ENCODE peak calls at places on chromosomes 4 and X, in four cellular contexts. One of them, this sample, is unnamed.

GRCh38 chr4:7427326-7428260 is 7.1 kb downstream of the PSAPL1 start:
- DNase-seq in psoas muscle: no peak
- DNase-seq in hepatocyte: no peak
- DNase-seq in K562: no peak
- DNase-seq in this sample: no peak

GRCh38 chrX:1411331-1411730 is 19.4 kb upstream of the SLC25A6 start:
- DNase-seq in K562: no peak
- DNase-seq in hepatocyte: no peak
- DNase-seq in psoas muscle: no peak
- DNase-seq in this sample: no peak

GRCh38 chrX:2867191-2867590 is 38.5 kb downstream of the GYG2 start:
- DNase-seq in hepatocyte: no peak
- DNase-seq in K562: no peak
- DNase-seq in psoas muscle: no peak
- DNase-seq in this sample: no peak

GRCh38 chr4:94352996-94353395 is 10.4 kb upstream of the HPGDS start:
- DNase-seq in hepatocyte: no peak
- DNase-seq in K562: no peak
- DNase-seq in psoas muscle: no peak
- DNase-seq in this sample: no peak

GRCh38 chrX:155434906-155435743 is 23.3 kb downstream of the F8A3 start:
- DNase-seq in K562: peak
- DNase-seq in hepatocyte: no peak
- DNase-seq in psoas muscle: peak
- DNase-seq in this sample: no peak

GRCh38 chrX:52553995-52554642 is 37.3 kb upstream of the XAGE1B start:
- DNase-seq in K562: no peak
- DNase-seq in psoas muscle: no peak
- DNase-seq in hepatocyte: no peak
- DNase-seq in this sample: no peak

GRCh38 chr4:42454755-42455154 is 57.5 kb downstream of the SHISA3 start:
- DNase-seq in hepatocyte: no peak
- DNase-seq in psoas muscle: no peak
- DNase-seq in K562: no peak
- DNase-seq in this sample: no peak

GRCh38 chr4:125393825-125394224 is 79.1 kb downstream of the FAT4 start:
- DNase-seq in hepatocyte: no peak
- DNase-seq in psoas muscle: no peak
- DNase-seq in K562: no peak
- DNase-seq in this sample: no peak

GRCh38 chr4:140344111-140344510 is 29.3 kb upstream of the SCOC start:
- DNase-seq in K562: no peak
- DNase-seq in psoas muscle: no peak
- DNase-seq in hepatocyte: no peak
- DNase-seq in this sample: no peak

GRCh38 chr4:10656420-10656819 is 28.1 kb downstream of the CLNK start:
- DNase-seq in hepatocyte: no peak
- DNase-seq in K562: no peak
- DNase-seq in psoas muscle: no peak
- DNase-seq in this sample: no peak

GRCh38 chr4:79466621-79467020 is 58.6 kb upstream of the GK2 start:
- DNase-seq in hepatocyte: no peak
- DNase-seq in K562: no peak
- DNase-seq in psoas muscle: no peak
- DNase-seq in this sample: no peak

GRCh38 chr4:33063238-33063637 is 2343.1 kb downstream of the PCDH7 start:
- DNase-seq in hepatocyte: peak
- DNase-seq in psoas muscle: no peak
- DNase-seq in K562: no peak
- DNase-seq in this sample: no peak

GRCh38 chr4:81651500-81651899 is 179.8 kb upstream of the RASGEF1B start:
- DNase-seq in psoas muscle: no peak
- DNase-seq in K562: no peak
- DNase-seq in hepatocyte: peak
- DNase-seq in this sample: no peak

GRCh38 chr4:153594208-153594607 is 89.9 kb upstream of the TLR2 start:
- DNase-seq in psoas muscle: no peak
- DNase-seq in K562: peak
- DNase-seq in hepatocyte: peak
- DNase-seq in this sample: no peak

GRCh38 chrX:104351173-104351769 is 96.5 kb upstream of the ESX1 start:
- DNase-seq in psoas muscle: no peak
- DNase-seq in K562: no peak
- DNase-seq in hepatocyte: no peak
- DNase-seq in this sample: no peak

GRCh38 chr4:126375462-126376054 is 1060.8 kb downstream of the FAT4 start:
- DNase-seq in K562: no peak
- DNase-seq in hepatocyte: no peak
- DNase-seq in psoas muscle: no peak
- DNase-seq in this sample: no peak

GRCh38 chr4:150818661-150819060 is 196.4 kb downstream of the LRBA start:
- DNase-seq in hepatocyte: no peak
- DNase-seq in K562: no peak
- DNase-seq in psoas muscle: no peak
- DNase-seq in this sample: no peak

GRCh38 chr4:108051343-108051742 is 61.7 kb downstream of the HADH start:
- DNase-seq in hepatocyte: peak
- DNase-seq in K562: no peak
- DNase-seq in psoas muscle: no peak
- DNase-seq in this sample: no peak

GRCh38 chr4:108048157-108048556 is 58.5 kb downstream of the HADH start:
- DNase-seq in K562: no peak
- DNase-seq in hepatocyte: no peak
- DNase-seq in psoas muscle: no peak
- DNase-seq in this sample: no peak

GRCh38 chr4:108047199-108047598 is 57.5 kb downstream of the HADH start:
- DNase-seq in psoas muscle: no peak
- DNase-seq in K562: no peak
- DNase-seq in hepatocyte: no peak
- DNase-seq in this sample: no peak

GRCh38 chr4:108048997-108049396 is 59.3 kb downstream of the HADH start:
- DNase-seq in psoas muscle: no peak
- DNase-seq in hepatocyte: no peak
- DNase-seq in K562: no peak
- DNase-seq in this sample: no peak

GRCh38 chr4:108049406-108049805 is 59.7 kb downstream of the HADH start:
- DNase-seq in K562: no peak
- DNase-seq in hepatocyte: no peak
- DNase-seq in psoas muscle: no peak
- DNase-seq in this sample: no peak
- H3K4me3 ChIP-seq in K562: no peak
- H3K4me3 ChIP-seq in hepatocyte: no peak
- H3K4me3 ChIP-seq in psoas muscle: no peak
- H3K4me3 ChIP-seq in this sample: no peak

DNA sequence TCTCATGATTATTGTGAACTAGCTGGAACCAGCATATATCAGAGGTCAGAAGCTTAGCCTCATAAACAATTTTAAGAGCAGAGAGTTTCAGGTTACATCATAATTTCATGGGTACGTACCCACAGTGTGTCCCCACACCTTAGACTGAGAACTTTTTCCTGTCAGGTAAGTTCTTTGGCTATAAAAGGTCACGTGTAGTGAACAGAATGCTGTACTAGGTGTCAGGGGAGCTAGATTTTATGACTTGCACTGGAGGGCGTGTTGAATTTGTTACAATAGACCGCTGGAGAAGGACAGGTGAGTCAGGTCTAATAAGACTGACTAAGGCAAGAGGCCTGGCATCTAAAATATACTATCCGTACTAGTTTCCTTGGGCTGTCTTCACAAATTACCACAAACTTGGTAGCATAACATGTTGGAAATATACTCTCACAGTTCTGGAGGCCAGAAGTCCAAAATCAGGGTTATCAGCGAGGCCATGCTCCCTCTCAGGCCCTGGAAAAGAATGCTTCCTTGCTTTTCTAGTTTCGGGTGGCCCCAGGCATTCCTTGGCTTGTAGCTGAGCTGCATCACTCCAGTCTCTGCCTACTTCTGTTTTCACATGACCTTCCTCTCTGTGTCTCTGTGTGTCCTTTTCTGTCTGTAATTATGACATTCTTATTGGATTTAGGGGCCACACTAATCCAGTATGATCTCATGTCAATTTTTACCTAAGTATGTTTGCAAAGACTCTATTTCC is 512.0 kb upstream of the NR3C2 start:
- DNase-seq in psoas muscle: no peak
- DNase-seq in hepatocyte: peak
- DNase-seq in K562: no peak
- DNase-seq in this sample: no peak
- H3K27ac ChIP-seq in psoas muscle: no peak
- H3K27ac ChIP-seq in hepatocyte: peak
- H3K27ac ChIP-seq in K562: no peak
- H3K27ac ChIP-seq in this sample: no peak

DNA sequence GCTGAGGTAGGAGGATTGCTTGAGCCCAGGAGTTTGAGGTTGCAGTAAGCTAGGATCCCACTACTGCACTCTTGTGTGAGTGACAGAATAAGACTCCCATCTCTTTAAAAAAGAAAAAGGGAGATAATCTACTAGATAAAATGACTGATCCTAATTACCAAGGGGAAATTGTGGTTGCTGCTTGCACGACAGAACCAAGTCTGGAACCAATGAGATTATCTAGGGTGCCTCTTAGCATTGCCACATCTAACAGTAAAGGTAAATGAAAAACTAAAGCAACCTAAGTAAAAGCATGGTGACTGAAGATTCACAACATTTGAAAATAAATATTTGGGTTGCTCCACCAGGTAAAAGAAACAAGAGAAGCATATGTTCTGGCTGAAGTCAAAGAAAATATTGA is 185.1 kb downstream of the PDHA2 start:
- DNase-seq in K562: no peak
- DNase-seq in hepatocyte: no peak
- DNase-seq in psoas muscle: no peak
- DNase-seq in this sample: no peak
- H3K4me3 ChIP-seq in K562: no peak
- H3K4me3 ChIP-seq in hepatocyte: no peak
- H3K4me3 ChIP-seq in psoas muscle: no peak
- H3K4me3 ChIP-seq in this sample: no peak

GRCh38 chr4:112284166-112284565 is 1.5 kb downstream of the TIFA start:
- DNase-seq in psoas muscle: no peak
- DNase-seq in hepatocyte: no peak
- DNase-seq in K562: peak
- DNase-seq in this sample: no peak
- H3K27ac ChIP-seq in psoas muscle: no peak
- H3K27ac ChIP-seq in hepatocyte: peak
- H3K27ac ChIP-seq in K562: no peak
- H3K27ac ChIP-seq in this sample: no peak

GRCh38 chr4:8594097-8595038 is 1.8 kb downstream of the CPZ start:
- DNase-seq in psoas muscle: no peak
- DNase-seq in K562: peak
- DNase-seq in hepatocyte: peak
- DNase-seq in this sample: no peak
- H3K4me3 ChIP-seq in psoas muscle: no peak
- H3K4me3 ChIP-seq in K562: no peak
- H3K4me3 ChIP-seq in hepatocyte: no peak
- H3K4me3 ChIP-seq in this sample: no peak

GRCh38 chr4:183940807-183941310 is 35.8 kb downstream of the STOX2 start:
- DNase-seq in K562: no peak
- DNase-seq in psoas muscle: no peak
- DNase-seq in hepatocyte: no peak
- DNase-seq in this sample: no peak
- H3K27ac ChIP-seq in K562: no peak
- H3K27ac ChIP-seq in psoas muscle: no peak
- H3K27ac ChIP-seq in hepatocyte: no peak
- H3K27ac ChIP-seq in this sample: no peak

GRCh38 chr4:89835413-89835812 is 1.5 kb downstream of the SNCA start:
- DNase-seq in K562: no peak
- DNase-seq in hepatocyte: no peak
- DNase-seq in psoas muscle: no peak
- DNase-seq in this sample: no peak
- H3K4me3 ChIP-seq in K562: no peak
- H3K4me3 ChIP-seq in hepatocyte: no peak
- H3K4me3 ChIP-seq in psoas muscle: no peak
- H3K4me3 ChIP-seq in this sample: no peak

This sample was measured in iPS DF 6.9.